ENCODE peak calls at places on chromosomes 7 and 10, in six cellular contexts. Y, Z, U, A, S and D are unnamed samples.

GRCh38 chr10:126110434-126110833 is 214.1 kb downstream of the FANK1 start:
- DNase-seq in Y (no peak), Z (no peak), U (no peak), A (no peak), S (no peak), D (no peak)

GRCh38 chr10:13594641-13595040 is 7.9 kb downstream of the PRPF18 start:
- DNase-seq in Y (no peak), Z (no peak), U (no peak), A (no peak), S (no peak), D (no peak)

GRCh38 chr10:52729259-52730104 is 43.1 kb downstream of the MBL2 start:
- DNase-seq in Y (peak), Z (peak), U (peak), A (no peak), S (peak), D (no peak)

GRCh38 chr7:47377741-47378140 is 204.2 kb downstream of the TNS3 start:
- DNase-seq in Y (no peak), Z (no peak), U (no peak), A (no peak), S (peak), D (no peak)

GRCh38 chr10:49110684-49111319 is 4.5 kb downstream of the VSTM4 start:
- DNase-seq in Y (no peak), Z (no peak), U (no peak), A (no peak), S (no peak), D (no peak)

GRCh38 chr10:121536271-121536918 is 61.8 kb downstream of the FGFR2 start:
- DNase-seq in Y (no peak), Z (no peak), U (no peak), A (no peak), S (no peak), D (no peak)

GRCh38 chr7:2523461-2523905 is 3.9 kb downstream of the LFNG start:
- DNase-seq in Y (no peak), Z (no peak), U (no peak), A (no peak), S (peak), D (no peak)

GRCh38 chr10:20768849-20769248 is 128.3 kb downstream of the NEBL start:
- DNase-seq in Y (no peak), Z (peak), U (no peak), A (no peak), S (peak), D (no peak)

GRCh38 chr10:17599089-17599488 is 18.1 kb downstream of the HACD1 start:
- DNase-seq in Y (no peak), Z (peak), U (peak), A (no peak), S (peak), D (no peak)

GRCh38 chr10:61197022-61197421 is 253.0 kb upstream of the RHOBTB1 start:
- DNase-seq in Y (no peak), Z (no peak), U (no peak), A (no peak), S (no peak), D (no peak)

GRCh38 chr7:148163246-148163645 is 427.3 kb upstream of the C7orf33 start:
- DNase-seq in Y (no peak), Z (no peak), U (no peak), A (no peak), S (no peak), D (no peak)

GRCh38 chr7:12927635-12928434 is 240.4 kb downstream of the ARL4A start:
- DNase-seq in Y (no peak), Z (no peak), U (no peak), A (no peak), S (no peak), D (no peak)

GRCh38 chr7:12921751-12922345 is 234.4 kb downstream of the ARL4A start:
- DNase-seq in Y (no peak), Z (no peak), U (no peak), A (no peak), S (no peak), D (no peak)

GRCh38 chr7:12929416-12930140 is 242.1 kb downstream of the ARL4A start:
- DNase-seq in Y (no peak), Z (no peak), U (no peak), A (no peak), S (peak), D (no peak)

GRCh38 chr7:12926236-12926635 is 238.8 kb downstream of the ARL4A start:
- DNase-seq in Y (no peak), Z (peak), U (no peak), A (no peak), S (no peak), D (no peak)

DNA sequence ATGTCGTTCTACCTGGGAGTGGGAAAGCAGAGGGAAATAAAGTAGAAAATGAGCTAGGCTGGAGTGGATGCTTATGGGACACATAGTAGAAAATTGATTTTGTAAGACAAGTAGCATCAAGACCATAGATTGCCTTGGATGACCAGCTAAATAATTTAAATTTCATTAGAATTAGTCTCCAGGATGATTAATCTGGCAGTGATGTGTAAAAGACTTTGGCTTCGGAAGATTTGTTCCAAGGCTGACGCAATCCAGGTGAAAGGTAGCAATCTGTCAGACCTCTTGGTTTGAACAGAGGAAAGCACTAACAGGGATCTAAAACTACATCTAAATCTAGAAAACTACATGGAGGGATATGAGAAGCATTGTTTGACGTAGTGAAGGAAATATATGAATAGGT is 236.5 kb downstream of the ARL4A start:
- DNase-seq in Y (peak), Z (no peak), U (no peak), A (no peak), S (peak), D (no peak)
- H3K4me3 ChIP-seq in Y (no peak), Z (no peak), U (no peak), A (no peak), S (no peak), D (no peak)

GRCh38 chr7:69879989-69880388 is 281.7 kb downstream of the AUTS2 start:
- DNase-seq in Y (no peak), Z (no peak), U (no peak), A (no peak), S (no peak), D (no peak)
- H3K4me3 ChIP-seq in Y (no peak), Z (no peak), U (no peak), A (no peak), S (no peak), D (no peak)

GRCh38 chr10:133248334-133248715 is 10.7 kb downstream of the VENTX start:
- DNase-seq in Y (no peak), Z (no peak), U (no peak), A (no peak), S (no peak), D (no peak)

GRCh38 chr10:133243593-133243992 is 5.9 kb downstream of the VENTX start:
- DNase-seq in Y (no peak), Z (no peak), U (no peak), A (no peak), S (no peak), D (no peak)

GRCh38 chr10:133246236-133246626 is 8.6 kb downstream of the VENTX start:
- DNase-seq in Y (no peak), Z (no peak), U (no peak), A (no peak), S (no peak), D (no peak)

GRCh38 chr10:133247681-133248333 is 10.2 kb downstream of the VENTX start:
- DNase-seq in Y (no peak), Z (no peak), U (no peak), A (no peak), S (no peak), D (no peak)

GRCh38 chr10:133245439-133246235 is 8.0 kb downstream of the VENTX start:
- DNase-seq in Y (no peak), Z (peak), U (no peak), A (no peak), S (peak), D (no peak)
- H3K4me3 ChIP-seq in Y (no peak), Z (no peak), U (no peak), A (no peak), S (no peak), D (no peak)

DNA sequence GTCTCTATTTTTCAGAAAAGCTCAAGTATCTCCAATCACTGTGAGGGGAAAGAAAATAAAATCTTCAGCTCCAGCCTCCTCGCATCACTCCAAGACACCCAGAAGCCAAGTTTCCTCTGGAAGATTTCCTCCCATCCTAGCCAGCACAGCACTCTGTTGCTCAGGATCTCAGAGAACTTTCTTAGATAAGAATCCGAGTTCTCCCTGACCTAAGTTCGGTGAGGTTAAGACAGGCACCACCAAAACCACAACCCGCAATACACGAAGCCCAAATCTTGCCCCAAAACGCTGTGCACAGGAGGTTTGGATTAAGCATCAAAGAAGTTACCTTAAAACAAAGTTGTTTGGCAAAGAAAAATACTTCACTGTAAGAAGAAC is 4.2 kb downstream of the FAM53B start:
- DNase-seq in Y (no peak), Z (no peak), U (no peak), A (no peak), S (peak), D (no peak)
- H3K4me3 ChIP-seq in Y (no peak), Z (no peak), U (no peak), A (peak), S (no peak), D (peak)

DNA sequence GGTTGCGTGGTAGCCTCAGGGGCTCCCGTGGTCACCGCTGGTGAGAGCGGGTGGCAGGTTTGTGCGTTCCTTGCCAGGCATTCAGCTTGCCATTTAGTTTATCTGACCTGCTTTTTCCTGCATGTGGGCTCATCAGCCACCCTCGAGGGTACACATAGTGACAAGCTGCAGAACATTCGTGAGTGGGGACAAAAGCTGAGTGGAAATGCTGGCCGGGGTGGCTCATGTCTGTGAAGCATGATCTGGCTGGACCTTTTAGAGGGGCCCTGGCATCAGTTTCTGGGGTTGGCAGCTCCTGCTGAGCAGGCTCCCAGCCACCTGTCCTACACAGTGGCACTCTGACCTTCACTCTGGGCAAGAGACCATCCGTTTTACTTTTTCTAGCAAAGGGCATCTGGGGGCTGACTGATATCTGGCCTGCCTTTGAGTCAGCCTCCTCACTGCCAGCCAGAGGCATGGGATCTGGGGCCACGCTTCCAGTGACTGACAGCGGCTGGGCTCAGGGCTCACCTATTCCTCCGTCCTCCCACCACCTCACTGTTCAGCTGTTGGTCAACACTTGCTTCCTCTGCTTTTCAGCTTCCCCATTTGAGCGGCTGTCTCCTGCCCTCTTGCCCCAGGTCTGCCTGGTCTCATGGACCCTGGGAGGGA is 75.0 kb downstream of the LANCL2 start:
- DNase-seq in Y (no peak), Z (no peak), U (no peak), A (no peak), S (no peak), D (no peak)
- H3K4me3 ChIP-seq in Y (no peak), Z (no peak), U (no peak), A (no peak), S (no peak), D (no peak)